ENCODE peak calls at places on chromosome 11, in four cellular contexts. M, X, Q and C are unnamed samples.

GRCh38 chr11:6205366-6205765 is at the start of gene C11orf42:
- DNase-seq in Q (no peak), M (no peak), X (no peak), C (no peak)

GRCh38 chr11:6413791-6414231 is 5.1 kb downstream of the APBB1 start:
- DNase-seq in M (peak; percentile 85), Q (no peak), X (no peak), C (peak; percentile 54)

GRCh38 chr11:206002-206384 is 1.2 kb downstream of the BET1L start:
- DNase-seq in M (no peak), X (peak; percentile 7), Q (no peak), C (no peak)

GRCh38 chr11:134508219-134508990 is 96.4 kb upstream of the B3GAT1 start:
- DNase-seq in M (no peak), X (no peak), Q (no peak), C (no peak)

GRCh38 chr11:44243086-44243485 is 66.9 kb downstream of the ALX4 start:
- DNase-seq in Q (no peak), X (no peak), M (no peak), C (no peak)

GRCh38 chr11:47496808-47497207 is 47.9 kb upstream of the RAPSN start:
- DNase-seq in X (no peak), M (no peak), Q (no peak), C (no peak)

GRCh38 chr11:117465236-117465997 is 137.8 kb downstream of the CEP164 start:
- DNase-seq in X (no peak), Q (no peak), M (no peak), C (no peak)

GRCh38 chr11:17272823-17273222 is 3.7 kb upstream of the NUCB2 start:
- DNase-seq in Q (no peak), X (no peak), M (no peak), C (no peak)

GRCh38 chr11:73140213-73141030 is 1.7 kb downstream of the FCHSD2 start:
- DNase-seq in Q (no peak), M (no peak), X (no peak), C (peak; percentile 46)

GRCh38 chr11:58958500-58958899 is 19.2 kb downstream of the GLYATL1 start:
- DNase-seq in X (peak; percentile 67), M (peak; percentile 8), Q (peak; percentile 48), C (peak; percentile 13)

GRCh38 chr11:26976389-26976788 is 17.5 kb upstream of the FIBIN start:
- DNase-seq in M (no peak), Q (no peak), X (no peak), C (no peak)

GRCh38 chr11:134237557-134237922 is 13.1 kb downstream of the VPS26B start:
- DNase-seq in X (no peak), Q (no peak), M (no peak), C (no peak)

GRCh38 chr11:124961972-124962609 is 8.1 kb downstream of the CCDC15 start:
- DNase-seq in M (peak; percentile 68), Q (peak; percentile 40), X (no peak), C (no peak)

GRCh38 chr11:17544181-17544622 is at the start of gene USH1C:
- DNase-seq in X (peak; percentile 80), Q (peak; percentile 43), M (no peak), C (peak; percentile 55)

GRCh38 chr11:63817758-63818498 is 4.7 kb downstream of the SPINDOC start:
- DNase-seq in Q (no peak), M (no peak), X (no peak), C (no peak)

GRCh38 chr11:106077609-106078517 is at the start of gene AASDHPPT:
- DNase-seq in X (no peak), M (peak; percentile 10), Q (peak; percentile 52), C (peak; percentile 7)

GRCh38 chr11:89660234-89660633 is 49.9 kb upstream of the TRIM77 start:
- DNase-seq in M (no peak), Q (no peak), X (no peak), C (no peak)

GRCh38 chr11:28442113-28442512 is 333.9 kb downstream of the METTL15 start:
- DNase-seq in Q (no peak), M (no peak), X (no peak), C (no peak)

GRCh38 chr11:61066645-61067044 is 35.6 kb upstream of the CD5 start:
- DNase-seq in X (no peak), M (no peak), Q (no peak), C (no peak)

GRCh38 chr11:100908746-100909145 is 220.9 kb downstream of the PGR start:
- DNase-seq in M (no peak), Q (no peak), X (no peak), C (no peak)

GRCh38 chr11:7457211-7457610 is 28.1 kb upstream of the OLFML1 start:
- DNase-seq in Q (no peak), X (no peak), M (no peak), C (peak; percentile 44)

GRCh38 chr11:44916797-44917196 is 33.9 kb downstream of the TP53I11 start:
- DNase-seq in M (no peak), X (no peak), Q (no peak), C (no peak)

GRCh38 chr11:64271339-64272132 is 12.9 kb downstream of the BAD start:
- DNase-seq in M (peak; percentile 81), Q (peak; percentile 96), X (peak; percentile 93), C (peak; percentile 96)

GRCh38 chr11:60169264-60169915 is 13.5 kb downstream of the MS4A6A start:
- DNase-seq in Q (peak; percentile 93), M (no peak), X (peak; percentile 52), C (peak; percentile 29)

GRCh38 chr11:23336961-23337360 is 476.7 kb upstream of the CCDC179 start:
- DNase-seq in Q (no peak), M (no peak), X (no peak), C (no peak)

GRCh38 chr11:33635161-33635560 is 65.5 kb downstream of the C11orf91 start:
- DNase-seq in X (no peak), M (no peak), Q (peak; percentile 22), C (peak; percentile 62)

GRCh38 chr11:102516179-102516578 is 14.4 kb downstream of the MMP7 start:
- DNase-seq in X (no peak), Q (no peak), M (no peak), C (no peak)

GRCh38 chr11:44727373-44728084 is 767 bp downstream of the TSPAN18 start:
- DNase-seq in M (peak; percentile 81), X (peak; percentile 78), Q (peak; percentile 65), C (peak; percentile 76)

GRCh38 chr11:33557201-33557600 is 143.4 kb downstream of the C11orf91 start:
- DNase-seq in X (no peak), M (no peak), Q (no peak), C (no peak)

GRCh38 chr11:94539420-94539819 is 4.3 kb upstream of the FUT4 start:
- DNase-seq in Q (peak; percentile 21), X (peak; percentile 66), M (no peak), C (no peak)

DNA sequence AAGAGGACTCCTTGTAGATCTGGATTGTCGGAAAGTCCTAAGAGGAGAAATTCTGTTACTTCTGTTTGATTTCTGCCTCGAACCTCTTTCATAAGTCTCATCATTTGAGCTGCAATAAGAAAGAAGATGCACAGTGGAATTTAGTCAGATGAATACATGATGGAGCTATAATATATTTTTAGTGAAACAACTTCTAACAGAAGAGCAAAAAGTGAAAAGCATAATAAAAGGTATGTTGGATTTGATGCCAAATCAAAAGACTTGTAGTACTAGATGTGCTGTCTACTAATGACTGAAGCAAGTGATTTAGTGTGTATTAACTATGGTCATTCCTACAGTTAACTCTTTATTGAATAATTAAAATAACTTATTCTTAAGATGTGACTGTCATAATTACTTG is at the start of gene OR5AP2:
- DNase-seq in Q (no peak), M (no peak), X (no peak), C (no peak)
- H3K9me3 ChIP-seq in Q (no peaks in the 10 kb centered on the region), M (no peaks in the 10 kb centered on the region), X (no peaks in the 10 kb centered on the region), C (no peaks in the 10 kb centered on the region)

DNA sequence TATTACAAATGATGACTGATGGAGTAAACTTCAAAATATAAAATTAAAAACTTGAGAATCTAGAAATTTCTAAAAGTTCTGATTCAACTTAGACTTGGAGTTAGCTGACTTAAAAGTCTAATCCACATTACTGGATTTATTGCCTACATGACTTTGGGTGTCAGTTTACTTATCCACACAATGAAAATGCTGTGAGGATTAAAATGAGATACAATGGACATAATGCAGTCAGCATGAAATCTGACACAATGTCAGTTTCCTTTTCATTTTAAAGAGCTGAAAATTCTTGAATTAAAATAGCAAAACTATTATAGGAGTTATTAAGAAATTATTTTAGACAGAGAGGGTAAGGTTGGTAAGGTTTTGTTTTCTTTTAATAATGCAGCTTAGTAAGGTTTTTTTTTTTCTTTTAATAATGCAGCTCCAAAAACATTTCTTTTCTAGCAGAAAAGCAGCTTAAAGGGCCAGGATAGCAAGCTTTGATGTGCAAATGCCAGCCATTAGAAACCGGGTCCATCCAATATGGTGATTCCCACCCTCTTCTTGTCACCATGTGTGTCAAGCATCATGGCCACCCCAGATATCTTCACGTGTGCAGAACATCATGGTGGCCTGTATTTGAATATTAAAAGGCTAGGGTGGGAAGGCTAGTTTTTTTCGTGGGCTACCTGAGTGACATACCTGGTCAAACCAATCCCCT is 18.9 kb downstream of the APIP start:
- DNase-seq in M (no peak), Q (no peak), X (no peak), C (no peak)
- H3K9me3 ChIP-seq in M (peaks cover 16% of the 10 kb centered on the region), Q (no peaks in the 10 kb centered on the region), X (peaks cover 38% of the 10 kb centered on the region), C (no peaks in the 10 kb centered on the region)

GRCh38 chr11:130827697-130828377 is 88.4 kb downstream of the SNX19 start:
- DNase-seq in X (peak; percentile 62), Q (peak; percentile 68), M (no peak), C (peak; percentile 83)
- H3K9me3 ChIP-seq in X (no peaks in the 10 kb centered on the region), Q (no peaks in the 10 kb centered on the region), M (no peaks in the 10 kb centered on the region), C (no peaks in the 10 kb centered on the region)

GRCh38 chr11:62398011-62398994 is 20.5 kb upstream of the SCGB1A1 start:
- DNase-seq in M (no peak), Q (peak; percentile 23), X (no peak), C (no peak)
- H3K9me3 ChIP-seq in M (no peaks in the 10 kb centered on the region), Q (no peaks in the 10 kb centered on the region), X (no peaks in the 10 kb centered on the region), C (no peaks in the 10 kb centered on the region)

DNA sequence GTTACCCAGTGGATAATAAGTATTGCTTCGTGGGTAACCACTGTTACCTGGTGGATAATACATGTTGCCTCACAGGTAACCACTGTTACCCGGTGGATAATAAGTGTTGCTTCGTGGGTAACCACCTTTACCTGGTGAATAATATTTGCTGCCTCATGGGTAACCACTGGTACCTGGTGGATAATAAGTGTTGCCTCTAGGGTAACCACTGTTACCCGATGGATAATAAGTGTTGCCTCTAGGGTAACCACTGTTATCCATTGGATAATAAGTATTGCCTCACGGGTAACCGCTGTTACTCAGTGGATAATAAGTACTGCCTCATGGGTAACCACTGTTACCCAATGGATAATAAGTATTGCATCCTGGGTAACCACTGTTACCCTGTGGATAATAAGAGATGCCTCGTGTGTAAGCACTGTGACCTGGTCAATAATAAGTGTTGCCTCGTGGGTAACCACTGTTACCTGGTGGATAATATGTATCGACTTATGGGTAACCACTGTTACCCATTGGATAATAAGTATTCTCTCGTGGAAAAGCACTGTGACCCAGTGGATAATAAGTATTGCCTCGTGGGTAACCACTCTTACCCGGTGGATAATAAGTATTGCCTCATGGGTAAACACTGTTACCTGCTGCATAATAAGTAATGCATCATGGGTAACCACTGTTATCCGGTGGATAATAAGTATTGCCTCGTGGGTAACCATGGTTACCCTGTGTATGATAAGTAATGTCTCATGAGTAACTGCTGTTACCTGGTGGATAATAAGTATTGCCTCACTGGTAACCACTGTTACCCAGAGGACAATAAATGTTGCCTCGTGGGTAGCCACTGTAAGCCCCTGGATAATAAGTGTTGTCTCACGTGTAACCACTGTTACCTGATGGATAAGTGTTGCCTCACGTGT is 20.1 kb upstream of the NXPE4 start:
- DNase-seq in Q (no peak), M (no peak), X (no peak), C (no peak)
- H3K9me3 ChIP-seq in Q (no peaks in the 10 kb centered on the region), M (no peaks in the 10 kb centered on the region), X (no peaks in the 10 kb centered on the region), C (no peaks in the 10 kb centered on the region)